ENCODE peak calls at places on chromosomes 12 and 14, in seven cellular contexts. C is MM.1S, J is astrocyte, M is HepG2, O is hepatocyte, F is trophoblast cell, U is mammary epithelial cell. V is an unnamed sample.

GRCh38 chr14:72178517-72178916 is 246.3 kb downstream of the RGS6 start:
- DNase-seq in O (no peak), J (no peak), M (no peak), U (no peak), C (no peak), F (no peak), V (no peak)

GRCh38 chr12:29743801-29744200 is 39.9 kb downstream of the TMTC1 start:
- DNase-seq in J (peak), F (peak), O (peak), U (peak), C (no peak), M (no peak), V (no peak)

GRCh38 chr14:104138098-104138890 is at the start of gene KIF26A:
- DNase-seq in O (peak), C (no peak), J (no peak), M (no peak), U (no peak), F (peak), V (no peak)

GRCh38 chr12:7108042-7108927 is 729 bp downstream of the C1RL start:
- DNase-seq in U (peak), O (peak), J (peak), C (peak), M (peak), F (no peak), V (peak)

GRCh38 chr14:80216818-80217217 is 5.5 kb upstream of the DIO2 start:
- DNase-seq in M (no peak), U (no peak), F (no peak), C (no peak), O (no peak), J (peak), V (no peak)

GRCh38 chr14:100529561-100530031 is 57.6 kb downstream of the BEGAIN start:
- DNase-seq in O (peak), M (no peak), U (no peak), J (no peak), F (no peak), C (no peak), V (peak)

GRCh38 chr12:29783773-29784666 is at the start of gene TMTC1:
- DNase-seq in J (peak), F (peak), U (peak), O (peak), M (no peak), C (peak), V (no peak)

GRCh38 chr14:100531152-100531551 is 56.1 kb downstream of the BEGAIN start:
- DNase-seq in C (no peak), J (no peak), U (no peak), M (no peak), F (no peak), O (no peak), V (peak)

GRCh38 chr12:13234045-13234641 is 37.6 kb downstream of the EMP1 start:
- DNase-seq in U (peak), C (peak), F (peak), M (peak), J (no peak), O (peak), V (peak)

GRCh38 chr14:64942531-64943111 is at the start of gene GPX2:
- DNase-seq in M (peak), U (peak), J (no peak), O (peak), C (no peak), F (no peak), V (no peak)

GRCh38 chr12:52370906-52371608 is 3.8 kb upstream of the KRT85 start:
- DNase-seq in C (no peak), U (no peak), O (peak), M (no peak), J (peak), F (no peak), V (no peak)

GRCh38 chr12:116278259-116278595 is 734 bp upstream of the MED13L start:
- DNase-seq in C (no peak), O (no peak), J (no peak), M (no peak), F (no peak), U (no peak), V (no peak)

GRCh38 chr14:59309291-59309900 is 120.9 kb downstream of the DAAM1 start:
- DNase-seq in F (no peak), C (no peak), J (peak), M (no peak), O (no peak), U (no peak), V (no peak)

GRCh38 chr12:54658306-54659264 is 10.4 kb upstream of the DCD start:
- DNase-seq in J (no peak), O (peak), C (peak), U (peak), M (peak), F (peak), V (peak)

GRCh38 chr14:102799684-102800562 is 22.7 kb downstream of the TRAF3 start:
- DNase-seq in U (no peak), O (no peak), F (no peak), J (peak), M (no peak), C (no peak), V (no peak)

GRCh38 chr12:77120156-77120555 is 54.8 kb upstream of the E2F7 start:
- DNase-seq in O (no peak), U (peak), M (no peak), C (no peak), F (no peak), J (peak), V (no peak)

GRCh38 chr14:20855652-20856291 is 35.4 kb upstream of the RNASE3 start:
- DNase-seq in O (peak), J (peak), F (peak), M (peak), C (peak), U (peak), V (peak)

GRCh38 chr12:71128191-71128590 is 29.6 kb downstream of the TSPAN8 start:
- DNase-seq in F (no peak), J (peak), C (no peak), U (no peak), M (no peak), O (no peak), V (no peak)

GRCh38 chr12:27277846-27278260 is 33.8 kb downstream of the STK38L start:
- DNase-seq in J (peak), M (peak), F (peak), C (peak), U (peak), O (peak), V (no peak)

GRCh38 chr12:50085615-50085928 is 430 bp downstream of the SMARCD1 start:
- DNase-seq in C (no peak), O (no peak), U (peak), M (no peak), J (no peak), F (peak), V (no peak)

GRCh38 chr12:123989753-123990152 is 16.7 kb downstream of the ZNF664 start:
- DNase-seq in F (no peak), J (no peak), O (no peak), C (no peak), U (no peak), M (no peak), V (no peak)

GRCh38 chr14:44507183-44507582 is at the start of gene FSCB:
- DNase-seq in U (no peak), C (no peak), M (no peak), O (no peak), F (no peak), J (no peak), V (no peak)

GRCh38 chr14:84303140-84303539 is 1226.8 kb upstream of the FLRT2 start:
- DNase-seq in F (no peak), U (no peak), O (no peak), M (no peak), C (no peak), J (no peak), V (no peak)

GRCh38 chr14:55893695-55894094 is 224.5 kb upstream of the PELI2 start:
- DNase-seq in M (no peak), F (peak), U (no peak), J (no peak), O (no peak), C (no peak), V (no peak)

GRCh38 chr12:72075891-72076557 is 137.4 kb downstream of the TPH2 start:
- DNase-seq in U (no peak), C (no peak), M (no peak), F (no peak), J (no peak), O (no peak), V (no peak)

GRCh38 chr12:109959411-109960093 is 36.6 kb downstream of the GIT2 start:
- DNase-seq in F (no peak), O (no peak), M (no peak), C (no peak), U (no peak), J (no peak), V (no peak)

GRCh38 chr12:132766380-132767085 is 4.9 kb upstream of the ANKLE2 start:
- DNase-seq in J (peak), U (no peak), O (no peak), C (no peak), F (peak), M (no peak), V (no peak)

GRCh38 chr12:10771132-10771733 is 31.2 kb downstream of the TAS2R7 start:
- DNase-seq in M (peak), U (peak), O (peak), C (no peak), F (peak), J (peak), V (no peak)

GRCh38 chr12:70366581-70367267 is 634 bp downstream of the KCNMB4 start:
- DNase-seq in U (peak), M (peak), J (peak), F (peak), C (peak), O (peak), V (peak)

GRCh38 chr12:104736307-104736706 is 221.8 kb downstream of the SLC41A2 start:
- DNase-seq in U (no peak), O (peak), M (no peak), C (no peak), F (no peak), J (peak), V (no peak)

GRCh38 chr12:51908876-51909592 is 1.7 kb downstream of the ACVRL1 start:
- DNase-seq in F (no peak), C (no peak), U (no peak), J (no peak), O (no peak), M (no peak), V (no peak)

GRCh38 chr12:82470906-82471512 is 112.7 kb downstream of the METTL25 start:
- DNase-seq in U (no peak), O (no peak), C (no peak), J (no peak), M (no peak), F (no peak), V (no peak)

GRCh38 chr14:33186656-33187055 is 248.0 kb downstream of the NPAS3 start:
- DNase-seq in J (no peak), C (no peak), M (no peak), U (no peak), O (no peak), F (no peak), V (no peak)

GRCh38 chr12:104604995-104605675 is 148.4 kb downstream of the CHST11 start:
- DNase-seq in C (no peak), F (peak), O (no peak), U (no peak), M (no peak), J (no peak), V (no peak)

GRCh38 chr14:93133476-93133875 is 17.8 kb upstream of the ITPK1 start:
- DNase-seq in F (peak), M (no peak), J (no peak), O (peak), C (no peak), U (peak), V (no peak)

GRCh38 chr12:73274972-73275371 is 1002.8 kb downstream of the TRHDE start:
- DNase-seq in M (no peak), C (no peak), U (no peak), F (no peak), J (no peak), O (no peak), V (no peak)

GRCh38 chr14:64879635-64880381 is at the start of gene SPTB:
- DNase-seq in O (peak), J (no peak), U (no peak), C (peak), M (no peak), F (peak), V (peak)

GRCh38 chr12:101671839-101672238 is 25.6 kb upstream of the CHPT1 start:
- DNase-seq in O (no peak), M (no peak), F (no peak), C (no peak), J (no peak), U (no peak), V (no peak)

GRCh38 chr14:81301813-81302212 is 81.1 kb upstream of the GTF2A1 start:
- DNase-seq in M (no peak), C (no peak), O (no peak), U (no peak), F (no peak), J (no peak), V (no peak)

GRCh38 chr14:81303258-81303935 is 82.6 kb upstream of the GTF2A1 start:
- DNase-seq in J (no peak), U (peak), C (peak), F (peak), O (peak), M (peak), V (no peak)

GRCh38 chr14:81302613-81303012 is 81.9 kb upstream of the GTF2A1 start:
- DNase-seq in C (no peak), O (no peak), J (no peak), F (peak), M (peak), U (no peak), V (no peak)

GRCh38 chr14:81309511-81309910 is 88.8 kb upstream of the GTF2A1 start:
- DNase-seq in J (no peak), U (no peak), C (no peak), M (no peak), F (no peak), O (no peak), V (no peak)

DNA sequence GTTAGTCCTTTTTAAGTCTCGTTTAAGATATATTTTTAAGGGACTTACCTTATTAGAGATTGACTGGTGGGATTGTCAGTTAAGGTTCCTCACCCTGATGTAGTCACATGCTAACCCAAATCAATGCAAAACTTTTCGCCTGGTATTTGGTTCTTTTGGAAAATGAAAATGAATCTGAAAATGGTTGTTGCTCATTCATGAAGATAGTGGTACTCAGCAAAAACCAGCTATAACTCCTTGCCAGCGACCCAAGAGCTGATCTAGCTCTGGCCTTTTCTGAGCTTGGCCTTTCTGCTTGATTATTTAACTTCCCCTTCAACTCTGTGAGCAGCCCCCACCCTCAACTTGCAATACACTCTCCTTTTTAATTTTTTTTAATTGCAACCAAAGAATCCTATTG is 85.0 kb upstream of the GTF2A1 start:
- DNase-seq in M (no peak), F (no peak), C (peak), J (no peak), U (no peak), O (no peak), V (no peak)
- H3K4me2 ChIP-seq in M (no peak), F (no peak), C (peak), J (no peak), U (no peak), O (no peak), V (no peak)

DNA sequence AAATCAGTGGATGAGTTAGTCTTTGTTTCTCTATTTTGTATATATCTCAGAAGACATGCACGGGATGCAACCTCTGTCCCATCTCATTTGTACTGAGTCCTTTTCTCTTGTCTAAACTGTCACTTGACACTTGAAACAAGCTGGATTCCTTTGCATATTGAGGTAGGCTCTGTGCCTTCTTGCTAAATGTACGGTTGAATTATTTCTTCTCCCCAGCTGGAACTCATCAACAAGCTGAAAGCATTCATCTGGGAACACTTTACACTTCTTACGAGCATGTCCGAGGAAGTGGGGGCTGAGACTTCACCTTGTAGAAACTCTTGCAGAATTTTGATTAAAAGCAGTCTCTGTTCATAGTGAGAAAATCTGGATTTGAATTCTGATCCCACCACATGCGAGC is 119.6 kb downstream of the VEZT start:
- DNase-seq in U (no peak), F (no peak), J (peak), O (no peak), C (no peak), M (no peak), V (no peak)
- H3K27ac ChIP-seq in U (no peak), F (no peak), J (no peak), O (peak), C (no peak), M (no peak), V (no peak)

GRCh38 chr12:97781342-97781741 is 318.7 kb downstream of the RMST start:
- DNase-seq in F (no peak), J (no peak), C (no peak), O (no peak), U (no peak), M (no peak), V (no peak)

DNA sequence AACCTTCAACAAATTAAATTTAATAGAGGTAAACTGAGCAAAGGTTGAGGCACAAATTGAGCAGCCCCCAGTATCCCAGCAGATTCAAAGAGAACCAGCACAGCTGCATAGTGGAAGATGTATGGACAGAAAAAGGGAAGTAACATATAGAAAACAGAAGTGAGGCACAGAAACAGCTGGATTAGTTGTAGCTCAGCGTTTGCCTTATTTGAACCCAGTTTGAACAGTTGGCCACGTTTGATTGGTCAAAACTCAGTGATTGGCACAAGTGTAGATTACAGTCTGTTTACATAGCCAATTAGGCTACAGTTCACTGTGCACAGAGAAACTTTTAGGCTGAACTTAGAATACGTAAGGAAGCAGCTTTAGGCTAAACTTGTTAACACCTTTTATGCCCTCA is 315.5 kb downstream of the RMST start:
- DNase-seq in U (no peak), M (no peak), J (no peak), F (no peak), O (no peak), C (no peak), V (no peak)
- H2AFZ ChIP-seq in U (no peak), M (no peak), J (no peak), F (no peak), O (no peak), C (no peak), V (no peak)

GRCh38 chr12:78406213-78406612 is 458.4 kb upstream of the SYT1 start:
- DNase-seq in U (no peak), M (no peak), C (no peak), O (no peak), F (no peak), J (no peak), V (no peak)

GRCh38 chr12:78403136-78403535 is 461.4 kb upstream of the SYT1 start:
- DNase-seq in U (peak), C (no peak), J (peak), F (no peak), O (no peak), M (no peak), V (no peak)

GRCh38 chr12:78407722-78408121 is 456.9 kb upstream of the SYT1 start:
- DNase-seq in U (no peak), J (peak), O (no peak), M (no peak), F (no peak), C (no peak), V (no peak)

GRCh38 chr12:78403681-78404080 is 460.9 kb upstream of the SYT1 start:
- DNase-seq in F (peak), U (no peak), J (peak), M (no peak), O (no peak), C (no peak), V (no peak)

DNA sequence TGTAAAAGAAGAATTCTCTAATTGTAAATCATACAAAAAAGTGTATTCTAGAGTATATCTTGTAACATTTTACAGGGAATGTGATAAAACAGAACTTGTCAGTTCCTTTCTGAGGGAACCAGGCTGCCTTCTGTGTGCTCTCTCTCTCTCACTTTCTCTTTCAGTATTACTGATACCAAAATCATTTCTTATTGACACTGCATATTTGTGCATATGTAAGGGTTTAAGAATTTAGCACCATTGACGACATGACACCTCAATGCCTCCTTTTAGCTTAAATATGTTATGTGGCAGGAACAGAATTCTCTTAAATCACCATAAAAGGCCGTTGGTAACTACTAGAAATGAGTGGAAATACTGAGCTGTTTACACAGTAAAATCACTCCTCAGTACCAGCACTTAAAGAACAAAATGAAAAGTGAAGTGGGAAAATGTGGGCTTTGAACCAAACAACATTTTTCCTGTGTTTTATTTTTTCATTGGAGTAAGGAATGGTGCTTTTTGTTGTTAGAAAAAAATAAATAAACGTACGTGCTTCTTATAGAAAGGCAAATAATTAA is 457.7 kb upstream of the SYT1 start:
- DNase-seq in J (peak), U (no peak), C (peak), M (no peak), F (no peak), O (no peak), V (no peak)
- H3K4me2 ChIP-seq in J (peak), U (no peak), C (no peak), M (no peak), F (no peak), O (peak), V (no peak)

V was measured in DND-41.